ENCODE peak calls at places on chromosomes 5 and 9, in seven cellular contexts. H is astrocyte of the spinal cord; T is right cardiac atrium; I is HEK293T; K is suprapubic skin; G is HAP-1; A is activated T-helper 1 cell treated with anti-CD3 and anti-CD28 coated beads, Interleukin-12 subunit alpha, Interleukin-12 subunit beta, Interleukin-2, Interleukin-4 antibody, amounts not matched to agents 30 ng/mL and 10 ng/mL and 1 ng/mL, durations not matched to agents 14 hours and 24 hours and 36 hours. Z is an unnamed sample.

GRCh38 chr9:5650356-5651105 is 21.6 kb downstream of the RIC1 start:
- DNase-seq in H (no peak), T (no peak), I (no peak), K (no peak), G (no peak), A (no peak), Z (no peak)

GRCh38 chr5:42399702-42400101 is 23.5 kb upstream of the GHR start:
- DNase-seq in H (no peak), T (no peak), I (no peak), K (no peak), G (no peak), A (no peak), Z (no peak)

GRCh38 chr5:10746711-10747110 is 14.3 kb downstream of the DAP start:
- DNase-seq in H (no peak), T (no peak), I (no peak), K (no peak), G (no peak), A (no peak), Z (no peak)

GRCh38 chr5:147509041-147509709 is 693 bp downstream of the DPYSL3 start:
- DNase-seq in H (no peak), T (peak), I (no peak), K (peak), G (no peak), A (no peak), Z (peak)

GRCh38 chr5:55634204-55634785 is 77.8 kb downstream of the SLC38A9 start:
- DNase-seq in H (peak), T (no peak), I (no peak), K (no peak), G (no peak), A (no peak), Z (no peak)

GRCh38 chr5:4862500-4862899 is 277.6 kb upstream of the ADAMTS16 start:
- DNase-seq in H (peak), T (no peak), I (peak), K (no peak), G (peak), A (no peak), Z (peak)

GRCh38 chr9:1729631-1730030 is 285.5 kb upstream of the SMARCA2 start:
- DNase-seq in H (no peak), T (no peak), I (no peak), K (no peak), G (no peak), A (no peak), Z (no peak)

GRCh38 chr5:132044207-132044606 is 16.2 kb upstream of the IL3 start:
- DNase-seq in H (no peak), T (no peak), I (no peak), K (no peak), G (no peak), A (no peak), Z (no peak)

GRCh38 chr5:178460174-178460573 is 130.0 kb downstream of the COL23A1 start:
- DNase-seq in H (no peak), T (no peak), I (no peak), K (no peak), G (no peak), A (no peak), Z (no peak)

GRCh38 chr5:151051066-151051930 is 29.5 kb downstream of the TNIP1 start:
- DNase-seq in H (peak), T (peak), I (peak), K (peak), G (peak), A (peak), Z (peak)

GRCh38 chr5:140883373-140883772 is 1.4 kb downstream of the PCDHA13 start:
- DNase-seq in H (no peak), T (no peak), I (no peak), K (no peak), G (no peak), A (no peak), Z (no peak)

GRCh38 chr5:156522651-156523529 is 195.9 kb downstream of the SGCD start:
- DNase-seq in H (no peak), T (no peak), I (no peak), K (no peak), G (no peak), A (no peak), Z (no peak)

GRCh38 chr9:69131682-69132081 is 42.4 kb upstream of the TJP2 start:
- DNase-seq in H (peak), T (no peak), I (no peak), K (no peak), G (no peak), A (no peak), Z (no peak)

GRCh38 chr5:157473383-157474370 is 13.7 kb downstream of the NIPAL4 start:
- DNase-seq in H (peak), T (no peak), I (no peak), K (no peak), G (no peak), A (no peak), Z (no peak)

GRCh38 chr5:32709789-32710334 is 1.3 kb upstream of the NPR3 start:
- DNase-seq in H (peak), T (peak), I (peak), K (no peak), G (peak), A (peak), Z (peak)

GRCh38 chr5:112933651-112934365 is 11.8 kb upstream of the REEP5 start:
- DNase-seq in H (peak), T (no peak), I (no peak), K (no peak), G (no peak), A (no peak), Z (no peak)

GRCh38 chr5:95930141-95930540 is 31.5 kb downstream of the ELL2 start:
- DNase-seq in H (no peak), T (no peak), I (no peak), K (no peak), G (no peak), A (no peak), Z (no peak)

GRCh38 chr9:16626577-16627130 is 243.8 kb downstream of the BNC2 start:
- DNase-seq in H (peak), T (no peak), I (peak), K (no peak), G (no peak), A (no peak), Z (peak)

GRCh38 chr5:144247131-144247530 is 76.5 kb downstream of the KCTD16 start:
- DNase-seq in H (no peak), T (no peak), I (no peak), K (no peak), G (no peak), A (no peak), Z (no peak)

GRCh38 chr9:89884356-89885083 is 279.7 kb downstream of the GADD45G start:
- DNase-seq in H (no peak), T (peak), I (no peak), K (no peak), G (no peak), A (no peak), Z (no peak)

GRCh38 chr5:104189909-104190308 is 627.3 kb upstream of the NUDT12 start:
- DNase-seq in H (peak), T (no peak), I (no peak), K (no peak), G (no peak), A (no peak), Z (no peak)

GRCh38 chr9:134628354-134628736 is 13.3 kb upstream of the COL5A1 start:
- DNase-seq in H (no peak), T (no peak), I (no peak), K (no peak), G (no peak), A (no peak), Z (no peak)

GRCh38 chr9:123796073-123796472 is 133.9 kb downstream of the DENND1A start:
- DNase-seq in H (no peak), T (no peak), I (no peak), K (no peak), G (no peak), A (no peak), Z (no peak)

GRCh38 chr5:68754536-68754935 is 339.3 kb upstream of the SLC30A5 start:
- DNase-seq in H (no peak), T (no peak), I (no peak), K (no peak), G (no peak), A (no peak), Z (no peak)

GRCh38 chr5:72760259-72760658 is 56.2 kb upstream of the TNPO1 start:
- DNase-seq in H (peak), T (no peak), I (no peak), K (no peak), G (no peak), A (no peak), Z (no peak)

GRCh38 chr5:79547429-79547822 is 33.5 kb upstream of the HOMER1 start:
- DNase-seq in H (no peak), T (no peak), I (no peak), K (no peak), G (no peak), A (no peak), Z (no peak)

Z was measured in neuronal stem cell.